ENCODE peak calls at places on chromosomes 5 and 9, in nine cellular contexts. X, D, Z, M, T, Y, P, A and L are unnamed samples.

GRCh38 chr5:101455851-101456250 is 552.8 kb upstream of the ST8SIA4 start:
- DNase-seq in P (no peak), M (no peak), T (no peak), D (no peak), Z (no peak), A (no peak), X (no peak), Y (no peak), L (no peak)

GRCh38 chr9:132135456-132135855 is 26.4 kb upstream of the NTNG2 start:
- DNase-seq in Z (no peak), Y (no peak), T (no peak), X (no peak), A (no peak), P (peak; percentile 14), D (peak; percentile 34), M (no peak), L (no peak)

GRCh38 chr9:83106272-83106671 is 43.3 kb upstream of the RASEF start:
- DNase-seq in P (no peak), Y (no peak), X (no peak), M (no peak), T (no peak), Z (no peak), A (no peak), D (no peak), L (no peak)

GRCh38 chr5:93583525-93583798 is 440 bp downstream of the NR2F1 start:
- DNase-seq in P (no peak), T (no peak), Z (no peak), X (no peak), A (peak; percentile 38), Y (no peak), D (no peak), M (no peak), L (no peak)

GRCh38 chr5:131641494-131641893 is 6.5 kb upstream of the RAPGEF6 start:
- DNase-seq in Z (no peak), Y (no peak), D (no peak), X (no peak), P (no peak), M (no peak), A (no peak), T (no peak), L (no peak)

GRCh38 chr5:54296386-54296785 is 14.0 kb downstream of the ARL15 start:
- DNase-seq in A (no peak), P (no peak), Z (no peak), X (no peak), T (no peak), M (no peak), D (no peak), Y (no peak), L (no peak)

GRCh38 chr5:111453747-111454146 is 58.6 kb downstream of the STARD4 start:
- DNase-seq in X (no peak), P (no peak), Z (no peak), Y (no peak), D (no peak), A (no peak), M (no peak), T (no peak), L (no peak)

GRCh38 chr9:92738661-92739081 is 26.0 kb downstream of the BICD2 start:
- DNase-seq in X (no peak), Y (no peak), D (no peak), T (no peak), A (peak; percentile 3), P (no peak), Z (no peak), M (no peak), L (peak; percentile 31)

GRCh38 chr5:55051357-55051756 is 27.3 kb downstream of the GZMK start:
- DNase-seq in P (no peak), Z (no peak), M (no peak), A (no peak), D (no peak), X (no peak), T (no peak), Y (no peak), L (no peak)

GRCh38 chr5:60649288-60649917 is 50.6 kb downstream of the DEPDC1B start:
- DNase-seq in Z (no peak), Y (peak; percentile 60), T (no peak), M (no peak), X (no peak), A (no peak), D (no peak), P (no peak), L (no peak)

GRCh38 chr9:136010176-136010575 is 49.0 kb upstream of the UBAC1 start:
- DNase-seq in A (no peak), M (no peak), P (no peak), X (no peak), Y (no peak), Z (peak; percentile 7), D (no peak), T (peak; percentile 42), L (no peak)

GRCh38 chr9:130526854-130527650 is 52.3 kb upstream of the FUBP3 start:
- DNase-seq in Y (no peak), D (no peak), M (no peak), X (no peak), A (no peak), T (no peak), Z (peak; percentile 76), P (no peak), L (no peak)

GRCh38 chr5:115583474-115583873 is 18.8 kb downstream of the TICAM2 start:
- DNase-seq in A (no peak), M (no peak), D (no peak), P (no peak), X (no peak), Y (no peak), Z (no peak), T (peak; percentile 49), L (no peak)

GRCh38 chr9:132949709-132950108 is 5.3 kb upstream of the TSC1 start:
- DNase-seq in M (no peak), X (no peak), D (no peak), T (no peak), Y (no peak), Z (no peak), A (no peak), P (no peak), L (no peak)

GRCh38 chr5:106094128-106094726 is 1576.5 kb downstream of the EFNA5 start:
- DNase-seq in A (no peak), T (no peak), Z (no peak), X (no peak), Y (no peak), P (no peak), D (no peak), M (no peak), L (no peak)

GRCh38 chr5:143205879-143206193 is 197.7 kb downstream of the NR3C1 start:
- DNase-seq in Y (no peak), X (no peak), T (no peak), P (no peak), M (no peak), Z (no peak), D (no peak), A (no peak), L (no peak)

GRCh38 chr9:93205045-93205768 is 21.3 kb downstream of the WNK2 start:
- DNase-seq in D (peak; percentile 57), P (no peak), Y (no peak), M (no peak), Z (peak; percentile 67), A (no peak), X (no peak), T (peak; percentile 74), L (peak; percentile 30)

GRCh38 chr5:98586581-98586980 is 186.9 kb upstream of the RGMB start:
- DNase-seq in P (no peak), T (no peak), Z (no peak), X (no peak), A (no peak), Y (no peak), M (no peak), D (no peak), L (no peak)